ENCODE peak calls at places on chromosomes 4 and X, in nine cellular contexts. One of them, this sample, is unnamed.

GRCh38 chr4:76850010-76850441 is 47.9 kb downstream of the SOWAHB start:
- DNase-seq in SK-N-SH: no peak
- DNase-seq in tibial artery: no peak
- DNase-seq in heart right ventricle: no peak
- DNase-seq in endothelial cell of umbilical vein: peak; percentile 76
- DNase-seq in GM23248: peak; percentile 81
- DNase-seq in sigmoid colon: no peak
- DNase-seq in ovary: no peak
- DNase-seq in H9: no peak
- DNase-seq in this sample: no peak

GRCh38 chr4:57110635-57111546 is 706 bp upstream of the IGFBP7 start:
- DNase-seq in heart right ventricle: peak; percentile 59
- DNase-seq in sigmoid colon: peak; percentile 82
- DNase-seq in SK-N-SH: peak; percentile 34
- DNase-seq in tibial artery: peak; percentile 79
- DNase-seq in ovary: peak; percentile 62
- DNase-seq in GM23248: peak; percentile 74
- DNase-seq in H9: peak; percentile 67
- DNase-seq in endothelial cell of umbilical vein: peak; percentile 82
- DNase-seq in this sample: peak; percentile 78

GRCh38 chr4:181970356-181970755 is 272.8 kb upstream of the TENM3 start:
- DNase-seq in heart right ventricle: no peak
- DNase-seq in H9: no peak
- DNase-seq in SK-N-SH: no peak
- DNase-seq in ovary: no peak
- DNase-seq in tibial artery: no peak
- DNase-seq in endothelial cell of umbilical vein: no peak
- DNase-seq in sigmoid colon: no peak
- DNase-seq in GM23248: no peak
- DNase-seq in this sample: no peak

GRCh38 chrX:107935200-107935599 is 47.0 kb downstream of the TEX13B start:
- DNase-seq in heart right ventricle: no peak
- DNase-seq in H9: no peak
- DNase-seq in tibial artery: no peak
- DNase-seq in endothelial cell of umbilical vein: peak; percentile 9
- DNase-seq in SK-N-SH: no peak
- DNase-seq in ovary: no peak
- DNase-seq in GM23248: peak; percentile 43
- DNase-seq in sigmoid colon: no peak
- DNase-seq in this sample: no peak

GRCh38 chr4:114028071-114028470 is 48.6 kb upstream of the ARSJ start:
- DNase-seq in sigmoid colon: no peak
- DNase-seq in SK-N-SH: no peak
- DNase-seq in H9: no peak
- DNase-seq in ovary: no peak
- DNase-seq in endothelial cell of umbilical vein: peak; percentile 92
- DNase-seq in heart right ventricle: no peak
- DNase-seq in tibial artery: no peak
- DNase-seq in GM23248: no peak
- DNase-seq in this sample: no peak

GRCh38 chr4:123564758-123565346 is 168.3 kb downstream of the SPRY1 start:
- DNase-seq in heart right ventricle: peak; percentile 69
- DNase-seq in ovary: peak; percentile 34
- DNase-seq in endothelial cell of umbilical vein: peak; percentile 74
- DNase-seq in sigmoid colon: no peak
- DNase-seq in GM23248: peak; percentile 79
- DNase-seq in tibial artery: no peak
- DNase-seq in SK-N-SH: peak; percentile 60
- DNase-seq in H9: peak; percentile 78
- DNase-seq in this sample: peak; percentile 88

GRCh38 chrX:132614297-132614696 is 125.5 kb upstream of the MBNL3 start:
- DNase-seq in H9: peak; percentile 35
- DNase-seq in GM23248: peak; percentile 16
- DNase-seq in sigmoid colon: no peak
- DNase-seq in tibial artery: no peak
- DNase-seq in SK-N-SH: no peak
- DNase-seq in ovary: no peak
- DNase-seq in heart right ventricle: no peak
- DNase-seq in endothelial cell of umbilical vein: no peak
- DNase-seq in this sample: peak; percentile 64

GRCh38 chr4:147056951-147057630 is 111.4 kb upstream of the TTC29 start:
- DNase-seq in H9: no peak
- DNase-seq in tibial artery: no peak
- DNase-seq in sigmoid colon: no peak
- DNase-seq in endothelial cell of umbilical vein: peak; percentile 45
- DNase-seq in heart right ventricle: no peak
- DNase-seq in GM23248: peak; percentile 54
- DNase-seq in ovary: no peak
- DNase-seq in SK-N-SH: no peak
- DNase-seq in this sample: no peak

GRCh38 chrX:124341361-124342132 is 4.8 kb upstream of the SH2D1A start:
- DNase-seq in endothelial cell of umbilical vein: no peak
- DNase-seq in ovary: no peak
- DNase-seq in tibial artery: no peak
- DNase-seq in SK-N-SH: no peak
- DNase-seq in sigmoid colon: no peak
- DNase-seq in H9: no peak
- DNase-seq in GM23248: no peak
- DNase-seq in heart right ventricle: no peak
- DNase-seq in this sample: no peak

GRCh38 chrX:7788334-7788733 is 54.6 kb upstream of the VCX start:
- DNase-seq in sigmoid colon: no peak
- DNase-seq in tibial artery: no peak
- DNase-seq in H9: no peak
- DNase-seq in SK-N-SH: no peak
- DNase-seq in GM23248: no peak
- DNase-seq in endothelial cell of umbilical vein: no peak
- DNase-seq in heart right ventricle: no peak
- DNase-seq in ovary: no peak
- DNase-seq in this sample: no peak

GRCh38 chr4:112069110-112069509 is 76.1 kb upstream of the FAM241A start:
- DNase-seq in GM23248: peak; percentile 16
- DNase-seq in sigmoid colon: no peak
- DNase-seq in tibial artery: no peak
- DNase-seq in ovary: no peak
- DNase-seq in SK-N-SH: no peak
- DNase-seq in endothelial cell of umbilical vein: no peak
- DNase-seq in heart right ventricle: no peak
- DNase-seq in H9: no peak
- DNase-seq in this sample: no peak

GRCh38 chr4:7904942-7905341 is 34.7 kb downstream of the AFAP1 start:
- DNase-seq in SK-N-SH: no peak
- DNase-seq in GM23248: peak; percentile 92
- DNase-seq in heart right ventricle: no peak
- DNase-seq in endothelial cell of umbilical vein: no peak
- DNase-seq in sigmoid colon: peak; percentile 77
- DNase-seq in tibial artery: no peak
- DNase-seq in H9: no peak
- DNase-seq in ovary: no peak
- DNase-seq in this sample: no peak

GRCh38 chr4:82268050-82268825 is 105.6 kb downstream of the HNRNPD start:
- DNase-seq in heart right ventricle: peak; percentile 51
- DNase-seq in H9: peak; percentile 70
- DNase-seq in tibial artery: no peak
- DNase-seq in endothelial cell of umbilical vein: peak; percentile 37
- DNase-seq in SK-N-SH: peak; percentile 57
- DNase-seq in sigmoid colon: peak; percentile 74
- DNase-seq in ovary: peak; percentile 63
- DNase-seq in GM23248: peak; percentile 79
- DNase-seq in this sample: peak; percentile 79

DNA sequence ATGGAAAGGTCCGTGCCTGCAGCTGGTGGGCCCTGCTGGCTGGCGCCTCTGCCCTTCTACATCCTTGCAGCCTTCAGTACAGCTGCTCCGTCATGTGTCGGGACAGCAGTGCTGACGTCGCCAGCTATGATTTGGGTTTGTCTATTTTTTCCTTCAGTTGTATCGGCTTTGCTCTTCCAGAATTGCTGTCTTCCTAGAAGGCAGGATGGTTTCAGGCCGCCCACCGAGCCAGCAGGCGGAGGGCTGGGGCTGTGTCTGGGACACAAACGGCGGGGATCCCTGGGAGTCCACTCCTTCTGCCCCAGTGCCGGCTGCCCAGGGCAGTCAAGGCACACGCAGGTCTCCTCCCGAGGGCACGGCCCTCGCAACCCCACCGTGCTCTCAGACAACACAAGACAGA is 32.2 kb upstream of the CPLX1 start:
- DNase-seq in endothelial cell of umbilical vein: no peak
- DNase-seq in heart right ventricle: no peak
- DNase-seq in H9: no peak
- DNase-seq in SK-N-SH: no peak
- DNase-seq in sigmoid colon: no peak
- DNase-seq in tibial artery: no peak
- DNase-seq in ovary: no peak
- DNase-seq in GM23248: no peak
- DNase-seq in this sample: no peak
- H3K27ac ChIP-seq in endothelial cell of umbilical vein: no peak overlapping the region
- H3K27ac ChIP-seq in heart right ventricle: no peak overlapping the region
- H3K27ac ChIP-seq in H9: no peak overlapping the region
- H3K27ac ChIP-seq in SK-N-SH: no peak overlapping the region
- H3K27ac ChIP-seq in sigmoid colon: no peak overlapping the region
- H3K27ac ChIP-seq in tibial artery: no peak overlapping the region
- H3K27ac ChIP-seq in ovary: no peak overlapping the region
- H3K27ac ChIP-seq in GM23248: no peak overlapping the region
- H3K27ac ChIP-seq in this sample: no peak overlapping the region

GRCh38 chr4:4670869-4671268 is 129.0 kb upstream of the STX18 start:
- DNase-seq in ovary: no peak
- DNase-seq in GM23248: no peak
- DNase-seq in tibial artery: no peak
- DNase-seq in endothelial cell of umbilical vein: no peak
- DNase-seq in sigmoid colon: no peak
- DNase-seq in SK-N-SH: no peak
- DNase-seq in H9: peak; percentile 48
- DNase-seq in heart right ventricle: no peak
- DNase-seq in this sample: peak; percentile 64
- H3K27me3 ChIP-seq in ovary: no peaks in the 10 kb centered on the region
- H3K27me3 ChIP-seq in GM23248: no peaks in the 10 kb centered on the region
- H3K27me3 ChIP-seq in tibial artery: no peaks in the 10 kb centered on the region
- H3K27me3 ChIP-seq in endothelial cell of umbilical vein: no peaks in the 10 kb centered on the region
- H3K27me3 ChIP-seq in sigmoid colon: no peaks in the 10 kb centered on the region
- H3K27me3 ChIP-seq in SK-N-SH: no peaks in the 10 kb centered on the region
- H3K27me3 ChIP-seq in H9: no peaks in the 10 kb centered on the region
- H3K27me3 ChIP-seq in heart right ventricle: no peaks in the 10 kb centered on the region
- H3K27me3 ChIP-seq in this sample: peaks cover 22% of the 10 kb centered on the region

GRCh38 chrX:49163555-49164419 is 1.2 kb downstream of the MAGIX start:
- DNase-seq in H9: peak; percentile 89
- DNase-seq in GM23248: peak; percentile 81
- DNase-seq in endothelial cell of umbilical vein: peak; percentile 80
- DNase-seq in heart right ventricle: peak; percentile 89
- DNase-seq in ovary: peak; percentile 91
- DNase-seq in tibial artery: peak; percentile 93
- DNase-seq in sigmoid colon: peak; percentile 94
- DNase-seq in SK-N-SH: peak; percentile 90
- DNase-seq in this sample: peak; percentile 94

GRCh38 chrX:49167740-49168108 is 4.0 kb upstream of the PLP2 start:
- DNase-seq in GM23248: no peak
- DNase-seq in tibial artery: no peak
- DNase-seq in endothelial cell of umbilical vein: no peak
- DNase-seq in SK-N-SH: no peak
- DNase-seq in H9: no peak
- DNase-seq in heart right ventricle: no peak
- DNase-seq in sigmoid colon: no peak
- DNase-seq in ovary: no peak
- DNase-seq in this sample: no peak

GRCh38 chrX:49165901-49166881 is 3.6 kb downstream of the MAGIX start:
- DNase-seq in sigmoid colon: peak; percentile 93
- DNase-seq in endothelial cell of umbilical vein: peak; percentile 66
- DNase-seq in tibial artery: peak; percentile 92
- DNase-seq in GM23248: peak; percentile 17
- DNase-seq in SK-N-SH: peak; percentile 72
- DNase-seq in ovary: peak; percentile 85
- DNase-seq in H9: peak; percentile 94
- DNase-seq in heart right ventricle: peak; percentile 83
- DNase-seq in this sample: peak; percentile 94

GRCh38 chrX:49164589-49165360 is 2.2 kb downstream of the MAGIX start:
- DNase-seq in tibial artery: no peak
- DNase-seq in H9: no peak
- DNase-seq in heart right ventricle: no peak
- DNase-seq in sigmoid colon: no peak
- DNase-seq in SK-N-SH: peak; percentile 14
- DNase-seq in ovary: no peak
- DNase-seq in GM23248: no peak
- DNase-seq in endothelial cell of umbilical vein: no peak
- DNase-seq in this sample: no peak

GRCh38 chrX:49166914-49167739 is 4.6 kb downstream of the MAGIX start:
- DNase-seq in tibial artery: peak; percentile 96
- DNase-seq in ovary: peak; percentile 77
- DNase-seq in H9: no peak
- DNase-seq in SK-N-SH: peak; percentile 30
- DNase-seq in sigmoid colon: peak; percentile 95
- DNase-seq in heart right ventricle: peak; percentile 72
- DNase-seq in GM23248: peak; percentile 76
- DNase-seq in endothelial cell of umbilical vein: peak; percentile 58
- DNase-seq in this sample: peak; percentile 53
- H3K27ac ChIP-seq in tibial artery: peak overlapping the region; percentile 97
- H3K27ac ChIP-seq in ovary: peak overlapping the region; percentile 82
- H3K27ac ChIP-seq in H9: no peak overlapping the region
- H3K27ac ChIP-seq in SK-N-SH: no peak overlapping the region
- H3K27ac ChIP-seq in sigmoid colon: peak overlapping the region; percentile 90
- H3K27ac ChIP-seq in heart right ventricle: peak overlapping the region; percentile 95
- H3K27ac ChIP-seq in GM23248: peak overlapping the region; percentile 69
- H3K27ac ChIP-seq in endothelial cell of umbilical vein: peak overlapping the region; percentile 89
- H3K27ac ChIP-seq in this sample: no peak overlapping the region

GRCh38 chr4:183906486-183906735 is 1.3 kb downstream of the STOX2 start:
- DNase-seq in endothelial cell of umbilical vein: no peak
- DNase-seq in tibial artery: no peak
- DNase-seq in heart right ventricle: no peak
- DNase-seq in H9: no peak
- DNase-seq in GM23248: no peak
- DNase-seq in ovary: no peak
- DNase-seq in sigmoid colon: no peak
- DNase-seq in SK-N-SH: peak; percentile 73
- DNase-seq in this sample: peak; percentile 83
- H3K27me3 ChIP-seq in endothelial cell of umbilical vein: peaks cover 25% of the 10 kb centered on the region
- H3K27me3 ChIP-seq in tibial artery: peaks cover 6% of the 10 kb centered on the region
- H3K27me3 ChIP-seq in heart right ventricle: no peaks in the 10 kb centered on the region
- H3K27me3 ChIP-seq in H9: no peaks in the 10 kb centered on the region
- H3K27me3 ChIP-seq in GM23248: peaks cover 39% of the 10 kb centered on the region
- H3K27me3 ChIP-seq in ovary: no peaks in the 10 kb centered on the region
- H3K27me3 ChIP-seq in sigmoid colon: no peaks in the 10 kb centered on the region
- H3K27me3 ChIP-seq in SK-N-SH: peaks cover 46% of the 10 kb centered on the region
- H3K27me3 ChIP-seq in this sample: peaks cover 24% of the 10 kb centered on the region

DNA sequence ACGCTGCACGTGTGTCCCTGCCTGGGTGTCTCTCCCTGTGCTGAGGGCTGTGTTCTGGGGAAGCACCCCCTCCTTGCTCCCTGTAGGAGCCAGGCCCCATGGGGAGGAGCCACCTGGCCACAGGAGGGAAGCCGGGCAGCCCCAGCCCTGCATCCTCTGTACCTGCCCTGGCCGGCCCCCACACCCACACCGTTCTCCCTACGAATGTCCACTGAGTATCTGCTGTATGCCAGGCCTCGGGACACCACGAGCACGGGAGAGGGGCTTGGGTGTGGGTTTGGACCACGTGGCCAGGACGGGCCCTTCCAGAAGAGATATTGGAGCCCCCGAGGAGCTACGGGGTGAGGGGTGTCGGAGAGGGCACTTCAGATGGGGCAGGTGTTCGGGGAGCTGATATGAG is 6.3 kb downstream of the FGFRL1 start:
- DNase-seq in ovary: no peak
- DNase-seq in sigmoid colon: no peak
- DNase-seq in endothelial cell of umbilical vein: no peak
- DNase-seq in H9: no peak
- DNase-seq in GM23248: no peak
- DNase-seq in heart right ventricle: no peak
- DNase-seq in tibial artery: no peak
- DNase-seq in SK-N-SH: no peak
- DNase-seq in this sample: no peak
- H3K27ac ChIP-seq in ovary: no peak overlapping the region
- H3K27ac ChIP-seq in sigmoid colon: no peak overlapping the region
- H3K27ac ChIP-seq in endothelial cell of umbilical vein: no peak overlapping the region
- H3K27ac ChIP-seq in H9: no peak overlapping the region
- H3K27ac ChIP-seq in GM23248: no peak overlapping the region
- H3K27ac ChIP-seq in heart right ventricle: no peak overlapping the region
- H3K27ac ChIP-seq in tibial artery: no peak overlapping the region
- H3K27ac ChIP-seq in SK-N-SH: no peak overlapping the region
- H3K27ac ChIP-seq in this sample: no peak overlapping the region

This sample was measured in endodermal cell.